ENCODE peak calls at places on chromosomes 13 and 19, in seven cellular contexts. One of them, this sample, is unnamed.
A peak's percentile ranks its signal among the peaks of the same experiment; 100 is the strongest.

GRCh38 chr19:3818479-3818878 is 32.3 kb upstream of the MATK start:
- DNase-seq in HepG2: no peak
- DNase-seq in GM12878: no peak
- DNase-seq in SK-N-SH: no peak
- DNase-seq in K562: no peak
- DNase-seq in H1: no peak
- DNase-seq in HCT116: no peak
- DNase-seq in this sample: no peak

GRCh38 chr19:16497042-16497441 is 848 bp downstream of the C19orf44 start:
- DNase-seq in SK-N-SH: no peak
- DNase-seq in HCT116: no peak
- DNase-seq in K562: peak; percentile 47
- DNase-seq in H1: no peak
- DNase-seq in HepG2: no peak
- DNase-seq in GM12878: no peak
- DNase-seq in this sample: no peak

GRCh38 chr13:77429320-77430142 is 102.6 kb upstream of the MYCBP2 start:
- DNase-seq in SK-N-SH: no peak
- DNase-seq in K562: no peak
- DNase-seq in GM12878: peak; percentile 93
- DNase-seq in HCT116: no peak
- DNase-seq in HepG2: no peak
- DNase-seq in H1: no peak
- DNase-seq in this sample: no peak

GRCh38 chr13:73657821-73658540 is 476.2 kb downstream of the KLF12 start:
- DNase-seq in K562: no peak
- DNase-seq in GM12878: no peak
- DNase-seq in HepG2: no peak
- DNase-seq in SK-N-SH: no peak
- DNase-seq in HCT116: no peak
- DNase-seq in H1: no peak
- DNase-seq in this sample: no peak

GRCh38 chr13:40801255-40802217 is 12.1 kb downstream of the SLC25A15 start:
- DNase-seq in H1: no peak
- DNase-seq in HepG2: peak; percentile 73
- DNase-seq in SK-N-SH: no peak
- DNase-seq in HCT116: no peak
- DNase-seq in GM12878: no peak
- DNase-seq in K562: no peak
- DNase-seq in this sample: no peak

GRCh38 chr19:51020988-51021651 is 1.6 kb upstream of the KLK10 start:
- DNase-seq in K562: peak; percentile 61
- DNase-seq in H1: no peak
- DNase-seq in SK-N-SH: peak; percentile 54
- DNase-seq in GM12878: no peak
- DNase-seq in HCT116: no peak
- DNase-seq in HepG2: peak; percentile 40
- DNase-seq in this sample: no peak

GRCh38 chr13:57739089-57739488 is 107.5 kb downstream of the PCDH17 start:
- DNase-seq in K562: no peak
- DNase-seq in HCT116: no peak
- DNase-seq in SK-N-SH: no peak
- DNase-seq in GM12878: no peak
- DNase-seq in H1: no peak
- DNase-seq in HepG2: no peak
- DNase-seq in this sample: no peak

GRCh38 chr19:6730941-6731670 is 6.3 kb downstream of the GPR108 start:
- DNase-seq in SK-N-SH: peak; percentile 17
- DNase-seq in K562: no peak
- DNase-seq in HepG2: no peak
- DNase-seq in GM12878: no peak
- DNase-seq in HCT116: no peak
- DNase-seq in H1: no peak
- DNase-seq in this sample: no peak

GRCh38 chr13:76425930-76426329 is 460.3 kb downstream of the KCTD12 start:
- DNase-seq in HCT116: no peak
- DNase-seq in GM12878: no peak
- DNase-seq in K562: no peak
- DNase-seq in H1: no peak
- DNase-seq in HepG2: no peak
- DNase-seq in SK-N-SH: no peak
- DNase-seq in this sample: no peak

GRCh38 chr13:33490461-33491327 is 205.1 kb upstream of the STARD13 start:
- DNase-seq in HepG2: no peak
- DNase-seq in HCT116: no peak
- DNase-seq in K562: peak; percentile 26
- DNase-seq in SK-N-SH: no peak
- DNase-seq in GM12878: no peak
- DNase-seq in H1: peak; percentile 33
- DNase-seq in this sample: no peak

GRCh38 chr19:4971424-4971793 is 2.5 kb downstream of the KDM4B start:
- DNase-seq in K562: peak; percentile 68
- DNase-seq in GM12878: no peak
- DNase-seq in HCT116: no peak
- DNase-seq in HepG2: peak; percentile 59
- DNase-seq in H1: no peak
- DNase-seq in SK-N-SH: peak; percentile 61
- DNase-seq in this sample: peak; percentile 87

GRCh38 chr13:94112731-94113130 is 366.8 kb downstream of the DCT start:
- DNase-seq in K562: no peak
- DNase-seq in GM12878: no peak
- DNase-seq in H1: no peak
- DNase-seq in HCT116: no peak
- DNase-seq in SK-N-SH: no peak
- DNase-seq in HepG2: no peak
- DNase-seq in this sample: no peak

GRCh38 chr13:73684750-73685149 is 449.5 kb downstream of the KLF12 start:
- DNase-seq in K562: no peak
- DNase-seq in GM12878: no peak
- DNase-seq in SK-N-SH: no peak
- DNase-seq in H1: no peak
- DNase-seq in HepG2: no peak
- DNase-seq in HCT116: no peak
- DNase-seq in this sample: no peak

GRCh38 chr13:64525687-64526086 is 2704.4 kb downstream of the PCDH9 start:
- DNase-seq in K562: no peak
- DNase-seq in HepG2: no peak
- DNase-seq in H1: no peak
- DNase-seq in HCT116: no peak
- DNase-seq in SK-N-SH: no peak
- DNase-seq in GM12878: no peak
- DNase-seq in this sample: no peak

GRCh38 chr13:97414392-97414791 is 19.6 kb upstream of the RAP2A start:
- DNase-seq in HepG2: no peak
- DNase-seq in SK-N-SH: no peak
- DNase-seq in H1: no peak
- DNase-seq in HCT116: no peak
- DNase-seq in GM12878: no peak
- DNase-seq in K562: no peak
- DNase-seq in this sample: no peak

GRCh38 chr13:37270206-37271001 is 164.9 kb upstream of the CSNK1A1L start:
- DNase-seq in HepG2: peak; percentile 2
- DNase-seq in H1: no peak
- DNase-seq in HCT116: no peak
- DNase-seq in K562: no peak
- DNase-seq in SK-N-SH: no peak
- DNase-seq in GM12878: no peak
- DNase-seq in this sample: no peak

GRCh38 chr13:102402292-102402691 is 444 bp upstream of the FGF14 start:
- DNase-seq in SK-N-SH: peak; percentile 88
- DNase-seq in H1: peak; percentile 51
- DNase-seq in K562: no peak
- DNase-seq in GM12878: no peak
- DNase-seq in HepG2: no peak
- DNase-seq in HCT116: no peak
- DNase-seq in this sample: no peak

GRCh38 chr19:38290631-38291147 is 13.4 kb upstream of the C19orf33 start:
- DNase-seq in HepG2: no peak
- DNase-seq in H1: no peak
- DNase-seq in HCT116: no peak
- DNase-seq in SK-N-SH: no peak
- DNase-seq in GM12878: no peak
- DNase-seq in K562: no peak
- DNase-seq in this sample: peak; percentile 95

GRCh38 chr13:49587311-49587847 is 2.0 kb upstream of the RCBTB1 start:
- DNase-seq in GM12878: no peak
- DNase-seq in H1: no peak
- DNase-seq in K562: no peak
- DNase-seq in SK-N-SH: no peak
- DNase-seq in HCT116: no peak
- DNase-seq in HepG2: peak; percentile 80
- DNase-seq in this sample: no peak

GRCh38 chr19:40232479-40232878 is 6.0 kb upstream of the CCNP start:
- DNase-seq in HepG2: peak; percentile 45
- DNase-seq in H1: no peak
- DNase-seq in SK-N-SH: no peak
- DNase-seq in K562: peak; percentile 86
- DNase-seq in HCT116: no peak
- DNase-seq in GM12878: no peak
- DNase-seq in this sample: no peak

GRCh38 chr19:29761575-29762225 is 46.6 kb upstream of the C19orf12 start:
- DNase-seq in H1: no peak
- DNase-seq in K562: no peak
- DNase-seq in GM12878: no peak
- DNase-seq in HCT116: no peak
- DNase-seq in HepG2: no peak
- DNase-seq in SK-N-SH: no peak
- DNase-seq in this sample: no peak

GRCh38 chr13:44300895-44301638 is 72.6 kb upstream of the SERP2 start:
- DNase-seq in HCT116: peak; percentile 36
- DNase-seq in SK-N-SH: no peak
- DNase-seq in GM12878: peak; percentile 56
- DNase-seq in HepG2: no peak
- DNase-seq in H1: no peak
- DNase-seq in K562: no peak
- DNase-seq in this sample: peak; percentile 12

GRCh38 chr13:50222569-50223332 is 207.5 kb downstream of the KCNRG start:
- DNase-seq in H1: no peak
- DNase-seq in K562: no peak
- DNase-seq in SK-N-SH: no peak
- DNase-seq in HepG2: no peak
- DNase-seq in HCT116: no peak
- DNase-seq in GM12878: no peak
- DNase-seq in this sample: no peak

GRCh38 chr19:7426986-7427385 is 61.8 kb downstream of the PEX11G start:
- DNase-seq in SK-N-SH: no peak
- DNase-seq in GM12878: no peak
- DNase-seq in HCT116: no peak
- DNase-seq in H1: no peak
- DNase-seq in HepG2: no peak
- DNase-seq in K562: no peak
- DNase-seq in this sample: no peak

GRCh38 chr19:39413269-39413902 is 917 bp downstream of the PLEKHG2 start:
- DNase-seq in HepG2: no peak
- DNase-seq in K562: peak; percentile 39
- DNase-seq in H1: no peak
- DNase-seq in HCT116: no peak
- DNase-seq in SK-N-SH: peak; percentile 88
- DNase-seq in GM12878: no peak
- DNase-seq in this sample: no peak

DNA sequence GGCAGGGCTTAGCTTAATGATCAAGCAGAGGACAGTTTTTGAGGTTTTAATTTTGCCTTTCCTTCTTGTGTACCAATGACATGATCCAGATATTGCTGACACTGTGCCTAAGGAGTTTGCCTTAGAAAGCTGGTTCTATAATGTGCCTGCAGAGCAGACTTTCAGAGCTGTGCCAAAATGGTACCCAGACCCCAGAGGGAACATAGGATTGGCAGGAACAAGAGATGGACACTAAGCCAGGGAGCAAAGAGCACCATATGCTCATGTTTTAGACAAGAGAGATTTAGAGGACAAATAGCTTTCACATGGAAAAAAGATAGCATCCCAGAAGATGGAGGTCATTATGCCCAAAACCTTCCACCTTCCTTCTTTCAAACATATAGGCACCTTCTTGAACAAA is 1241.5 kb upstream of the SPRY2 start:
- DNase-seq in SK-N-SH: no peak
- DNase-seq in HepG2: no peak
- DNase-seq in H1: no peak
- DNase-seq in GM12878: no peak
- DNase-seq in HCT116: no peak
- DNase-seq in K562: no peak
- DNase-seq in this sample: no peak
- TF ChIP-seq JUND in SK-N-SH: no peak
- TF ChIP-seq JUND in HepG2: no peak
- TF ChIP-seq JUND in H1: no peak
- TF ChIP-seq JUND in GM12878: no peak
- TF ChIP-seq JUND in HCT116: no peak
- TF ChIP-seq JUND in K562: no peak
- TF ChIP-seq JUND in this sample: no peak

GRCh38 chr19:2462635-2463421 is 6.1 kb upstream of the LMNB2 start:
- DNase-seq in SK-N-SH: peak; percentile 84
- DNase-seq in HCT116: peak; percentile 97
- DNase-seq in K562: no peak
- DNase-seq in H1: peak; percentile 91
- DNase-seq in HepG2: peak; percentile 93
- DNase-seq in GM12878: no peak
- DNase-seq in this sample: peak; percentile 60
- TF ChIP-seq JUND in SK-N-SH: peak; percentile 95
- TF ChIP-seq JUND in HCT116: peak; percentile 98
- TF ChIP-seq JUND in K562: no peak
- TF ChIP-seq JUND in H1: peak; percentile 92
- TF ChIP-seq JUND in HepG2: no peak
- TF ChIP-seq JUND in GM12878: no peak
- TF ChIP-seq JUND in this sample: peak; percentile 97

DNA sequence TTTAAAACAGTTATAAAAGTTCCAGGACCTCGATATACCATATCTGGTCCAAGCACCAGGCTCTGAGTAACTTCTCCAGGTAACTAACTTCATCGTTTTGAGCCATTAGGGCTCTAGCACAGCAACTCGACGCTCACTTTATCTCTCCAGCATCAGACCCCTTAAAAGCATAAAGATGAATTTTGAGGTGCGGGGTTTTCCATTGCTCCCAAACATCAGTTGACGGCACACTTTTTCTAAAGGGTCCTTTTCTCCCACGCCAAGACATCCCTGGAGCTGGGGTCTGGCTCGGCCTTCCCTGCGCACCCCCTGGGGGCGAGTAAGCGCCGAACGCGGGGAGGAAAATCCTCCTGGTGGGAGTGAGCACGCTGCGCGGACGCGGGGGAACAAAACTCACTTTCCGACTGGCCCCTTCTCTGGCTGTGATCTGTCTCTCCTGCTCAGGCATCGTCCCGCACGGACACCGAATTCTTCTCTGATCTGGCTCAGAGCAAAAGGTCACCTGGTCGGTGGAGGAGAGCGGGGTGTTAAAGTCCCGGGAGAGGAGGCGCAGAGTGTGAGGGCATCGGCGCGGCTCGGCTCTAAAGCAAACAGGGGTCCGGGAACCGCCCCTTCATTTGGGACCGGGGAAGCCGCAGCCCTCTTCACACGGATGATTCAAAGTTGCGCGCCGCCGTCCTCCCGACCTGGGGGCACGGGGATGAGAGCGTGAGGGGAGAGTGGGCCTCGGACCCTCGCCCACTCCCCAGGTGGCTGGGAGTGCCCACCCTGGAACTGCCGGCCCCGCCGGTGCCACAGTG is at the start of gene ATP7B:
- DNase-seq in K562: peak; percentile 35
- DNase-seq in H1: no peak
- DNase-seq in HepG2: peak; percentile 49
- DNase-seq in GM12878: no peak
- DNase-seq in SK-N-SH: peak; percentile 57
- DNase-seq in HCT116: no peak
- DNase-seq in this sample: no peak
- TF ChIP-seq JUND in K562: no peak
- TF ChIP-seq JUND in H1: no peak
- TF ChIP-seq JUND in HepG2: no peak
- TF ChIP-seq JUND in GM12878: no peak
- TF ChIP-seq JUND in SK-N-SH: no peak
- TF ChIP-seq JUND in HCT116: no peak
- TF ChIP-seq JUND in this sample: no peak

GRCh38 chr19:1259206-1259872 is 9.8 kb upstream of the CIRBP start:
- DNase-seq in H1: no peak
- DNase-seq in GM12878: peak; percentile 73
- DNase-seq in HCT116: no peak
- DNase-seq in K562: peak; percentile 79
- DNase-seq in SK-N-SH: peak; percentile 62
- DNase-seq in HepG2: peak; percentile 86
- DNase-seq in this sample: peak; percentile 67
- TF ChIP-seq JUND in H1: no peak
- TF ChIP-seq JUND in GM12878: no peak
- TF ChIP-seq JUND in HCT116: no peak
- TF ChIP-seq JUND in K562: no peak
- TF ChIP-seq JUND in SK-N-SH: no peak
- TF ChIP-seq JUND in HepG2: no peak
- TF ChIP-seq JUND in this sample: no peak